ENCODE peak calls at places on chromosomes 7 and 10, in eight cellular contexts. G is GM23248, N is kidney, M is keratinocyte, I is IMR-90, R is HCT116, A is neuronal stem cell, X is PC-3. Z is an unnamed sample.

GRCh38 chr10:59387951-59388431 is 25.6 kb upstream of the FAM13C start:
- DNase-seq in G (peak; percentile 90), N (no peak), M (no peak), I (peak; percentile 90), R (no peak), A (peak; percentile 80), X (peak; percentile 82), Z (peak; percentile 99)

GRCh38 chr7:155871211-155871610 is 58.9 kb upstream of the SHH start:
- DNase-seq in G (no peak), N (no peak), M (no peak), I (no peak), R (no peak), A (no peak), X (no peak), Z (no peak)

GRCh38 chr7:23938937-23939552 is 229.0 kb downstream of the STK31 start:
- DNase-seq in G (peak; percentile 45), N (no peak), M (no peak), I (peak; percentile 11), R (peak; percentile 47), A (peak; percentile 27), X (peak; percentile 64), Z (peak; percentile 10)

GRCh38 chr7:44156453-44157010 is 15.4 kb upstream of the MYL7 start:
- DNase-seq in G (no peak), N (no peak), M (no peak), I (no peak), R (no peak), A (no peak), X (no peak), Z (no peak)

GRCh38 chr7:155997431-155998327 is 185.4 kb upstream of the SHH start:
- DNase-seq in G (no peak), N (peak; percentile 40), M (no peak), I (no peak), R (no peak), A (no peak), X (no peak), Z (no peak)

GRCh38 chr7:885261-885892 is 9.0 kb downstream of the GET4 start:
- DNase-seq in G (no peak), N (peak; percentile 51), M (no peak), I (no peak), R (no peak), A (no peak), X (no peak), Z (no peak)

GRCh38 chr10:132515811-132516726 is 21.5 kb upstream of the INPP5A start:
- DNase-seq in G (no peak), N (peak; percentile 65), M (no peak), I (no peak), R (no peak), A (no peak), X (no peak), Z (no peak)

GRCh38 chr10:44369296-44369695 is 15.6 kb downstream of the CXCL12 start:
- DNase-seq in G (peak; percentile 71), N (peak; percentile 28), M (no peak), I (peak; percentile 42), R (no peak), A (no peak), X (no peak), Z (peak; percentile 58)

GRCh38 chr7:147419001-147419400 is 1171.6 kb upstream of the C7orf33 start:
- DNase-seq in G (no peak), N (no peak), M (no peak), I (peak; percentile 19), R (no peak), A (no peak), X (no peak), Z (no peak)

GRCh38 chr10:79502561-79503309 is 9.6 kb upstream of the EIF5AL1 start:
- DNase-seq in G (no peak), N (no peak), M (no peak), I (no peak), R (no peak), A (no peak), X (peak; percentile 96), Z (no peak)

GRCh38 chr10:63260103-63260859 is 127.2 kb downstream of the NRBF2 start:
- DNase-seq in G (no peak), N (no peak), M (no peak), I (no peak), R (no peak), A (no peak), X (peak; percentile 80), Z (no peak)

GRCh38 chr7:44162179-44162578 is 21.0 kb upstream of the MYL7 start:
- DNase-seq in G (no peak), N (no peak), M (no peak), I (no peak), R (no peak), A (no peak), X (no peak), Z (no peak)

GRCh38 chr10:63542835-63543575 is 21.8 kb downstream of the REEP3 start:
- DNase-seq in G (peak; percentile 63), N (no peak), M (no peak), I (peak; percentile 35), R (peak; percentile 27), A (no peak), X (peak; percentile 57), Z (peak; percentile 18)

GRCh38 chr10:114350751-114351150 is 53.6 kb downstream of the AFAP1L2 start:
- DNase-seq in G (no peak), N (no peak), M (no peak), I (no peak), R (no peak), A (peak; percentile 91), X (no peak), Z (no peak)

GRCh38 chr10:44424953-44425352 is 40.1 kb upstream of the CXCL12 start:
- DNase-seq in G (no peak), N (no peak), M (no peak), I (no peak), R (no peak), A (no peak), X (no peak), Z (no peak)

GRCh38 chr7:100852048-100852872 is at the start of gene SLC12A9:
- DNase-seq in G (peak; percentile 97), N (peak; percentile 97), M (no peak), I (peak; percentile 85), R (peak; percentile 81), A (peak; percentile 82), X (peak; percentile 85), Z (peak; percentile 71)

GRCh38 chr7:55299273-55299967 is 65.7 kb upstream of the LANCL2 start:
- DNase-seq in G (no peak), N (no peak), M (no peak), I (no peak), R (no peak), A (no peak), X (no peak), Z (no peak)

GRCh38 chr10:48511855-48512191 is 93.0 kb downstream of the ARHGAP22 start:
- DNase-seq in G (no peak), N (no peak), M (no peak), I (no peak), R (no peak), A (no peak), X (peak; percentile 12), Z (no peak)

GRCh38 chr7:22697322-22697859 is 29.6 kb upstream of the IL6 start:
- DNase-seq in G (no peak), N (no peak), M (no peak), I (no peak), R (no peak), A (no peak), X (no peak), Z (no peak)

DNA sequence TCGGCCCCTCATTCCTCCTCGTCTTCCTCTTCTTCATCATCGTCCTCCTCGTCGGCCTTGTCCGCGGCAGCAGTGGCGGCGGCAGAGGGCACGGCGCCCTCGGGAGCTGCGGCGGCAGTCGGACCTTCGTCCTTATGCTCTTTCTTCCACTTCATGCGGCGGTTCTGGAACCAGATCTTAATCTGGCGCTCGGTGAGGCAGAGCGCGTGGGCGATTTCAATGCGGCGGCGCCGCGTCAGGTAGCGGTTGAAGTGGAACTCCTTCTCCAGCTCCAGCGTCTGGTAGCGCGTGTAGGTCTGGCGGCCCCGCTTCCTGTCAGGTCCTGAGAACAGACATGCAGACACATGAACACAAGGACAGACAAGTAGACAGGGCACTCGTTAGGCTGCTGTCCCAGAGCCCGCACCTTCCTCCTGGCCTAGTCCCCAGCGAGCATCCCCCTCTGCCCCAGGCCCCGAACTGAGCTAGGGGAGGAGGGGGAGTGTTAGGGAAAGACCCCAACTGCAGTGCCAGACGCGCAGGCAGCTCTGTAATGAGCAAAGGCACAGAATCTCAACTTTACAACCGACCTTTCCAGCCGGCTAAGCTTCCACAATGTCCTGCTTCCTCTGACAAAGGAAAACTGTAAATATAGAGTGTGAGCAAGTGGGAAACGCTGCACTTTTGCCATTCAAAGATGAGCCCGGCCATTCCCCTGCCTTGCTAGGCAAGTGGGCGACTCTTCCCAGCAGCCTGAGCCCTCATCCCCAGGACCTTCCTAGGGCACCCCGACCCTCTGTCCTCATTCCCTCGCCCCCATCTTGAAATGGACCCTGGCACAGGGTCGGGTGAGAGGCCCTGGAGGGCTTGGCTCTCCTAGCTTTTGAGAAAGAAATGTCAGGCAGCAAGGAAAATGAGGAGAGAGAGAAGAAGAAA is 1.3 kb downstream of the HOXA7 start:
- DNase-seq in G (peak; percentile 34), N (peak; percentile 72), M (no peak), I (no peak), R (no peak), A (no peak), X (no peak), Z (no peak)
- H3K9ac ChIP-seq in G (peak overlapping the region; percentile 80), N (peak overlapping the region; percentile 75), M (peak overlapping the region; percentile 90), I (peak overlapping the region; percentile 44), R (peak overlapping the region; percentile 94), A (no peak overlapping the region), X (peak overlapping the region; percentile 43), Z (no peak overlapping the region)

DNA sequence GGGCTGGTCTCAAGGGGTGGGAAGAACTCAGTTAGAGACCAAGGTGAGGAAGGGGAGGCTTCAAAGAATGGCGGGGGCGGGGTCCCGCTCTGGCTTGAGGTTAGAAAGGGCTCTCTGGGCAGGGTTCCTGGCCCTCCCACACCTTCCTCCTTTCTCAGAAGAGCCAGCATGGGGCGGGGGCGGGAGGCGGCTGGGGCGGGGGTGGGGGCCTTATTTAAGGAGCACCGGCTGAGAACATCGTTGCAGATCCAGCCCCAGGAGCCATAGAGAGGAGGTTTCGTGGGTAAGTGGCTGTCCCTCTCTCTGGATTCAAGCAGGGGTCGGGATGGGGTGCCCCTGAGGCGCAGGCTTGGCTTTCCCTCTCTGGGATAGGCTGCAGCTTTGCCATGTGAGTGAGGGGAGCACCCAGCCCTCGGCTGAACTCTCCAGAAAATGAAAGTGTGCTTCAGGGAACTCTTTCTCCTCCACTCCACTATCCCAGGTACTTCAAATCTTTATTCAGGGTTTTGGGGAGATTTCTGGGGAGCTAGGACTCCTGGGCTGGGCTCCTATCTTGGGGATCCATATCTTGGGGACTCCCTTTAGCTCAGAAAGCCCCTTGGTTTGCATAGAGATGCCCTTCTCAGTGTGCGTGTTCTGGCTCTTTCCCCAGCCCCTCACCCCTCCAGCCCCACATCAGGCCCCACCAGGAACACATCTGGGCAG is 3.3 kb upstream of the CUEDC2 start:
- DNase-seq in G (peak; percentile 45), N (no peak), M (no peak), I (no peak), R (no peak), A (no peak), X (no peak), Z (no peak)
- H3K4me3 ChIP-seq in G (peak overlapping the region; percentile 66), N (peak overlapping the region; percentile 29), M (no peak overlapping the region), I (peak overlapping the region; percentile 7), R (no peak overlapping the region), A (no peak overlapping the region), X (no peak overlapping the region), Z (peak overlapping the region; percentile 9)

GRCh38 chr7:89002942-89003618 is 207.5 kb upstream of the TEX47 start:
- DNase-seq in G (peak; percentile 0), N (no peak), M (no peak), I (no peak), R (no peak), A (no peak), X (no peak), Z (no peak)
- H3K9ac ChIP-seq in G (no peak overlapping the region), N (no peak overlapping the region), M (no peak overlapping the region), I (no peak overlapping the region), R (no peak overlapping the region), A (no peak overlapping the region), X (no peak overlapping the region), Z (no peak overlapping the region)

GRCh38 chr10:10787586-10787985 is 230.1 kb upstream of the CELF2 start:
- DNase-seq in G (peak; percentile 38), N (no peak), M (no peak), I (no peak), R (no peak), A (no peak), X (no peak), Z (no peak)
- H3K4me3 ChIP-seq in G (no peak overlapping the region), N (no peak overlapping the region), M (no peak overlapping the region), I (no peak overlapping the region), R (no peak overlapping the region), A (no peak overlapping the region), X (no peak overlapping the region), Z (no peak overlapping the region)

Z was measured in astrocyte.